ENCODE peak calls at places on chromosomes 7 and 10, in eight cellular contexts. I is esophagus squamous epithelium, N is IMR-90, U is progenitor cell of endocrine pancreas, P is hepatocyte, X is neural progenitor cell, T is left ventricle myocardium inferior, R is WTC11. Z is an unnamed sample.

GRCh38 chr10:109982123-109982522 is 25.7 kb upstream of the ADD3 start:
- DNase-seq in I (no peak), N (no peak), U (no peak), P (no peak), X (no peak), T (no peak), R (no peak), Z (no peak)

GRCh38 chr10:114703377-114704125 is 45.5 kb upstream of the ABLIM1 start:
- DNase-seq in I (no peak), N (peak), U (no peak), P (peak), X (peak), T (no peak), R (no peak), Z (peak)

GRCh38 chr7:19776981-19777380 is 3.6 kb upstream of the TMEM196 start:
- DNase-seq in I (no peak), N (no peak), U (no peak), P (no peak), X (no peak), T (no peak), R (no peak), Z (no peak)

GRCh38 chr7:137986252-137987010 is 15.5 kb downstream of the CREB3L2 start:
- DNase-seq in I (no peak), N (peak), U (no peak), P (peak), X (no peak), T (no peak), R (no peak), Z (no peak)

GRCh38 chr10:125448596-125448995 is 234.4 kb downstream of the TEX36 start:
- DNase-seq in I (no peak), N (peak), U (no peak), P (peak), X (peak), T (no peak), R (peak), Z (peak)

GRCh38 chr10:48245977-48246376 is 28.5 kb downstream of the FRMPD2 start:
- DNase-seq in I (no peak), N (no peak), U (no peak), P (no peak), X (no peak), T (no peak), R (no peak), Z (no peak)

GRCh38 chr7:157652954-157653826 is 316.4 kb downstream of the DNAJB6 start:
- DNase-seq in I (no peak), N (no peak), U (no peak), P (no peak), X (no peak), T (no peak), R (no peak), Z (no peak)

GRCh38 chr10:70493660-70494234 is 15.2 kb downstream of the PALD1 start:
- DNase-seq in I (no peak), N (no peak), U (peak), P (peak), X (peak), T (no peak), R (peak), Z (peak)

GRCh38 chr7:116862234-116863167 is at the start of gene CAPZA2:
- DNase-seq in I (peak), N (peak), U (peak), P (peak), X (peak), T (peak), R (peak), Z (peak)
- TF ChIP-seq CTCF in I (peak), N (peak), U (peak), P (no peak), X (peak), T (peak), R (no peak), Z (peak)

GRCh38 chr10:92592761-92593552 is at the start of gene KIF11:
- DNase-seq in I (peak), N (peak), U (peak), P (peak), X (peak), T (peak), R (peak), Z (peak)
- TF ChIP-seq CTCF in I (no peak), N (no peak), U (peak), P (no peak), X (no peak), T (no peak), R (no peak), Z (peak)

GRCh38 chr10:84739641-84740040 is 411.3 kb downstream of the CCSER2 start:
- DNase-seq in I (no peak), N (no peak), U (no peak), P (no peak), X (no peak), T (no peak), R (no peak), Z (no peak)

DNA sequence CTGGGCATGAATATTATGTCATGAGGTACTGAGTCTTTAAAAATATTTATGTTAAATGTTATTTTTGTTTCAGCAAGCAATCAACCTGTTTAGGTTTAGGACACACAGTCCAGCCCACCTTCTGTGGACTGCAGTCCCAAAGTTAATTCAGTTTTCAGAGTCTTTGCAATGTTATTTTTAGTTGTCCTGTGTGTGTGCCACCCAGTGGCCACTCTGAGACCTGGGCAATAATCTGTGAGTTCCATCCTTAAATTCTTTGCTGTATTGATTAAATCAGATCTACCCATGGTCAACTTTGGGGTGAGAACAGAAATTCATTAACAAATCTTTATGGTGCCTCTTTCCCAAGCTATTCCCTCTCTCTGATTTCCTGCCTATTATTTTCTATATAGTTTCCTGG is 415.1 kb downstream of the CCSER2 start:
- DNase-seq in I (no peak), N (no peak), U (no peak), P (no peak), X (no peak), T (no peak), R (no peak), Z (no peak)
- TF ChIP-seq CTCF in I (peak), N (peak), U (peak), P (peak), X (peak), T (peak), R (peak), Z (peak)

GRCh38 chr7:156166692-156167416 is 354.6 kb upstream of the SHH start:
- DNase-seq in I (no peak), N (no peak), U (no peak), P (no peak), X (no peak), T (no peak), R (no peak), Z (no peak)

GRCh38 chr7:156168434-156168833 is 356.2 kb upstream of the SHH start:
- DNase-seq in I (no peak), N (no peak), U (no peak), P (no peak), X (no peak), T (no peak), R (no peak), Z (no peak)

GRCh38 chr7:156167987-156168386 is 355.7 kb upstream of the SHH start:
- DNase-seq in I (no peak), N (no peak), U (no peak), P (no peak), X (no peak), T (no peak), R (no peak), Z (no peak)

GRCh38 chr7:156167417-156167807 is 355.1 kb upstream of the SHH start:
- DNase-seq in I (no peak), N (no peak), U (no peak), P (no peak), X (no peak), T (no peak), R (no peak), Z (no peak)

DNA sequence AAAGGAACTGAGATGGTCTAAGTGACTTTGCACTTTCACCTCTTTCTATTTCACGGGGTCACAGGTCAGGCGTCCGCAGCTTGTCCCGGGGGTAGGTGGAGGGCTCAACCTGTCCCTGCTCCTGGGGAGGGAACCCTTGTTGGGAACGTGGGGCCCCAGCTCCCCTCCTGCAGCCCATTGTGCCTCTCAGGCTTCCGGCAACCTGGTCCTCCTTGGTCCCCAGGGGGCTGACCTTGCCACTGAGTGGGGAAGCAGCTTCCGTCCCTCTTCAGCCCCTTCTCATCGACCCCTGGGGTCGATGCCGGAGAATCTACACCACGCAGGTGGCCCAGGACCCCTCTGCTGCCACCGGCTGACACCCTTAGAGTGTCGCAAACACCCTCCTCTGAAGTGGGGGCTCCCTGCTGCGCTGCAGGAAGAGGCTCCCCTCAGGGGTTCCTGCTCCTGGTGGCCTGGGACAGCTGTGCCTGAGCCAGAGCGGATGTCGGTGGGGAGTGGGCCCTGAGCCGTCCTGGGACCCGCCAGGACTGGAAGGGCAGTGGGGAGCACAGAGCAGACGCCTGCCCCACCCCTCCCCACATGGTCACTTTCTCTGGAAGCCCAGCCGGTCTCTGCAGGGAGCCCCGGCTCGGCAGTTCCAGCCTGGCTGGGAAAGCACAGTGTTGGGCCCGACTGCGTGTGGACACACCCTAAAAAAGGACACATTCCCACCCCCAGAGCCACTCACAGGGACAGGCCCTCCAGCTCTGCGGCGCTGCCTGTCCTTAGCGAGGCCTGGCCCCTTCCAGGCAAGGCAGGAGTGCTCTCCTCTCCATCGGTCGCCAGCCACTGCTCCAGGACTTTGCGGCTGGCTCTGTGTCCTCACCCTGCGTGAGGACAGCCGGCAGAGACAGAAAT is 357.5 kb upstream of the SHH start:
- DNase-seq in I (no peak), N (no peak), U (no peak), P (no peak), X (no peak), T (no peak), R (no peak), Z (no peak)
- TF ChIP-seq CTCF in I (no peak), N (no peak), U (no peak), P (no peak), X (no peak), T (no peak), R (no peak), Z (no peak)

DNA sequence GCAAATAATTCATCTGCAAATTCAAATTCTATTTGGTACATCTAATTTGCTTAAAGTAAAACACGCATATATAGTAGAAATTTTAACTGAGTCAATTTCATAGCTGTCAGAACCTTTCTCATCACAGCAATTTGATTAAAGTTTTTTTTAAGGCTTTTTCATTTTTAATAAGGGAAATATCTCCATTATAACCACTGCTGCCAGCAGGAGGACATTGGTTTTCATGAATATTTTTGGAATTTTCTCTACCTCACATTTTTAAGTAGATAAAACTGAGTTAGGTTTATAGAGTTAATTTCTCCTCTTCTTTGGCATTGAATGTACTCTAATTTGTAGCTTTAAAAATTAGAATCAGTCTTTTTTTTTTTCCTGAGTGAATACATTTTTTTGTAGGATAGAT is 82.2 kb downstream of the ST7 start:
- DNase-seq in I (no peak), N (no peak), U (no peak), P (no peak), X (no peak), T (no peak), R (no peak), Z (no peak)
- TF ChIP-seq CTCF in I (no peak), N (peak), U (no peak), P (no peak), X (no peak), T (no peak), R (no peak), Z (peak)

Z was measured in neural crest cell.